ENCODE peak calls at places on chromosomes 11 and 22, in seven cellular contexts. W is psoas muscle, S is SK-N-SH, U is left ventricle myocardium inferior, Y is heart left ventricle, J is suprapubic skin, R is thoracic aorta. T is an unnamed sample.
A peak's percentile ranks its signal among the peaks of the same experiment; 100 is the strongest.

GRCh38 chr11:132039521-132039920 is 669.1 kb downstream of the NTM start:
- DNase-seq in Y (no peak), U (no peak), W (no peak), J (no peak), S (no peak), R (no peak), T (no peak)

GRCh38 chr11:64266339-64266738 is 15.0 kb downstream of the PLCB3 start:
- DNase-seq in U (no peak), S (no peak), Y (no peak), R (no peak), J (no peak), W (peak; percentile 63), T (no peak)

GRCh38 chr11:50333861-50334260 is 301.2 kb downstream of the OR4C45 start:
- DNase-seq in S (no peak), R (no peak), J (no peak), Y (no peak), U (no peak), W (no peak), T (no peak)

GRCh38 chr22:50599816-50600454 is 658 bp upstream of the MAPK8IP2 start:
- DNase-seq in Y (peak; percentile 54), R (no peak), U (peak; percentile 56), W (no peak), J (no peak), S (peak; percentile 70), T (no peak)

GRCh38 chr22:39627208-39627607 is 56.7 kb downstream of the CACNA1I start:
- DNase-seq in W (no peak), Y (no peak), R (no peak), S (no peak), U (no peak), J (no peak), T (no peak)

GRCh38 chr11:116333193-116333592 is 439.6 kb downstream of the BUD13 start:
- DNase-seq in S (no peak), J (peak; percentile 34), W (no peak), Y (no peak), R (no peak), U (no peak), T (no peak)

GRCh38 chr22:19757140-19757984 is 3.2 kb upstream of the TBX1 start:
- DNase-seq in W (no peak), J (no peak), Y (no peak), R (no peak), U (no peak), S (no peak), T (no peak)

GRCh38 chr11:108648528-108648885 is 16.4 kb upstream of the DDX10 start:
- DNase-seq in S (no peak), W (no peak), J (no peak), Y (no peak), R (no peak), U (no peak), T (no peak)

GRCh38 chr11:130782361-130783221 is 133.7 kb downstream of the SNX19 start:
- DNase-seq in W (no peak), J (no peak), R (no peak), U (no peak), Y (no peak), S (no peak), T (no peak)

GRCh38 chr22:25898707-25899365 is 156.8 kb downstream of the MYO18B start:
- DNase-seq in U (no peak), Y (no peak), R (no peak), S (no peak), J (no peak), W (no peak), T (no peak)

GRCh38 chr11:100923555-100923954 is 206.1 kb downstream of the PGR start:
- DNase-seq in Y (no peak), J (no peak), S (no peak), W (no peak), U (no peak), R (no peak), T (no peak)

GRCh38 chr11:134939905-134940304 is 527.9 kb upstream of the B3GAT1 start:
- DNase-seq in J (no peak), S (peak; percentile 75), U (peak; percentile 29), R (no peak), Y (peak; percentile 54), W (no peak), T (no peak)

GRCh38 chr11:73147771-73148681 is 5.9 kb upstream of the FCHSD2 start:
- DNase-seq in U (peak; percentile 78), Y (peak; percentile 90), R (no peak), J (no peak), S (peak; percentile 28), W (peak; percentile 82), T (peak; percentile 77)

GRCh38 chr11:69442807-69443137 is 38.7 kb upstream of the LINC01488 start:
- DNase-seq in W (no peak), J (no peak), Y (peak; percentile 63), U (peak; percentile 60), R (no peak), S (peak; percentile 75), T (no peak)

GRCh38 chr22:48866906-48867597 is 960.6 kb downstream of the BRD1 start:
- DNase-seq in J (peak; percentile 69), Y (no peak), U (peak; percentile 28), R (no peak), W (no peak), S (no peak), T (no peak)

GRCh38 chr11:3195251-3196160 is 23.1 kb downstream of the MRGPRG start:
- DNase-seq in J (peak; percentile 71), Y (no peak), R (no peak), S (no peak), U (no peak), W (peak; percentile 59), T (no peak)

GRCh38 chr22:23705358-23705757 is 14.5 kb downstream of the RGL4 start:
- DNase-seq in Y (no peak), J (no peak), R (no peak), U (no peak), S (no peak), W (no peak), T (no peak)

GRCh38 chr11:129374993-129375721 is 491 bp upstream of the BARX2 start:
- DNase-seq in R (no peak), J (no peak), Y (no peak), U (no peak), W (no peak), S (peak; percentile 49), T (no peak)

GRCh38 chr11:129375731-129376657 is at the start of gene BARX2:
- DNase-seq in W (no peak), J (no peak), R (no peak), S (peak; percentile 70), Y (no peak), U (peak; percentile 16), T (no peak)

GRCh38 chr11:129372609-129373488 is 2.8 kb upstream of the BARX2 start:
- DNase-seq in W (no peak), S (peak; percentile 44), R (no peak), J (no peak), U (no peak), Y (no peak), T (no peak)

GRCh38 chr11:129373489-129373953 is 2.1 kb upstream of the BARX2 start:
- DNase-seq in R (no peak), U (no peak), W (no peak), Y (no peak), J (no peak), S (no peak), T (no peak)

GRCh38 chr11:129374081-129374992 is 1.3 kb upstream of the BARX2 start:
- DNase-seq in J (no peak), S (peak; percentile 44), Y (no peak), W (no peak), R (no peak), U (no peak), T (no peak)
- TF ChIP-seq CTCF in J (no peak), S (no peak), Y (no peak), W (no peak), R (no peak), U (no peak), T (no peak)

GRCh38 chr11:48182860-48183526 is 33.6 kb upstream of the OR4B1 start:
- DNase-seq in R (no peak), S (no peak), W (no peak), Y (peak; percentile 76), U (peak; percentile 30), J (no peak), T (no peak)
- H3K9me3 ChIP-seq in R (no peaks in the 10 kb centered on the region), S (no peaks in the 10 kb centered on the region), W (no peaks in the 10 kb centered on the region), Y (no peaks in the 10 kb centered on the region), U (no peaks in the 10 kb centered on the region), J (no peaks in the 10 kb centered on the region), T (no peaks in the 10 kb centered on the region)

GRCh38 chr11:15969281-15969680 is 387.1 kb downstream of the SOX6 start:
- DNase-seq in W (peak; percentile 69), U (peak; percentile 50), Y (peak; percentile 79), S (no peak), R (no peak), J (no peak), T (peak; percentile 76)

GRCh38 chr11:15968461-15969130 is 387.8 kb downstream of the SOX6 start:
- DNase-seq in U (no peak), J (no peak), S (no peak), R (no peak), W (peak; percentile 62), Y (peak; percentile 36), T (peak; percentile 66)

GRCh38 chr11:15969701-15970329 is 386.5 kb downstream of the SOX6 start:
- DNase-seq in R (no peak), Y (no peak), W (no peak), J (no peak), S (no peak), U (no peak), T (no peak)

GRCh38 chr11:15971215-15971546 is 385.2 kb downstream of the SOX6 start:
- DNase-seq in W (no peak), Y (no peak), S (no peak), R (no peak), U (no peak), J (no peak), T (peak; percentile 82)

DNA sequence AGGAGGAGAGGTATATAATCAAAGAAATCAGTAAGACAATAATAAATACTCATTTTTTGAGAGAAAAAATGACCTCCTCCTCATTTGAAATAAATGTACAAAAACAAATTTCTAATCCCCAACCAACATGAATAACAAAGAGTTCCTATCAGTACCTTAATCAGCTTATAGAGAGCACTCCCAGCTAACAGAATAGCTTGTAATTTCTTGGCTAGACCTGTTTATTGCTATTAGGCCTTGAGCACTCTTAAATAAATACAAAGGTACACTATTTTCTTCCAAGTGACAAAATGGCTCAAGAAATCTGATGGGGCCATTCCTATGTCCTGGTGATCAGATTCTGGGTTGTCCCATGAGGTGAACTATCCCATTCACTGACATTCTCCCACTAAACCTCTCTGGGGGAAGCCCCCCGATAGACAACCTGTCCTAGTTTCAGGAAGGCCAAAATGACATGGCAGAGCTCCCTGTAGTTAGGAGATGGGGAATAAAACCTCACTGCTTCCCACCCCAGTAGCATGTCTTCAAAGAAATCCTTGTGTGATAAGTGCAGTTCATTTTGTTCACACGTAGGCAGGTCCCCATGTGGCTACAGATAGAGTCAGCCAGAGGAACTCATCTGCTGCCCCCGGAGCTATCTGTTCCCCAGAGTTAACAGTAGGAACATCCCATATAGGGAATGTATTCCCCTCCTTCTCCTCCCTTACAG is 385.7 kb downstream of the SOX6 start:
- DNase-seq in S (no peak), J (no peak), U (no peak), R (no peak), W (no peak), Y (no peak), T (no peak)
- H3K27ac ChIP-seq in S (no peak overlapping the region), J (peak overlapping the region; percentile 90), U (peak overlapping the region; percentile 87), R (no peak overlapping the region), W (peak overlapping the region; percentile 95), Y (peak overlapping the region; percentile 92), T (peak overlapping the region; percentile 84)

DNA sequence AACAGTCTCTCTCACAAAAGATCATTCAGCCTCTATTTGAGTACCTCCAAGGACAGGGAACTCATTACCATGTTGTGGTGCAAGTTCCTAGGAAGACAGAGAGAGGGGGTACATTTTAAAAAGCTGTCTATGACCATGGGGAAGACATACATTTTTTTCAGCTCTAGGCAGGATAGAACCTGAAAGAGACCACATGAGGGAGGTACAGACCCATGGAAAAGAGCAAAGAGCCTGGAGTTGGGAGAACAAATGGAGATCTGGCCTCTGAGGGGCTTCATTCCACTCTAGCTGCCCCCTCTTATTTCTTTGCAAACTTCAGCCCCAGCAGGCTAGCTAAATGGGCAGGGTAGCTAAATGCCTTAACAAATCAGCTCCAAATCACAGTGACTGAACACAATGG is 36.3 kb downstream of the KCNC1 start:
- DNase-seq in Y (no peak), U (no peak), J (no peak), R (no peak), W (no peak), S (no peak), T (no peak)
- TF ChIP-seq CTCF in Y (peak; percentile 13), U (peak; percentile 33), J (no peak), R (no peak), W (peak; percentile 34), S (peak; percentile 32), T (peak; percentile 26)